ENCODE peak calls at places on chromosomes 2 and 18, in eight cellular contexts. N is NCI-H1105 treated with DMSO at 0.1 percent for 48 hours; D is HepG2; W is chondrocyte; Y is activated CD8-positive, alpha-beta memory T cell treated with anti-CD3 and anti-CD28 coated beads, Interleukin-2, amount 50 U/mL, for 48 hours; M is T-helper 2 cell; B is mesenteric fat pad; F is AG20443. G is an unnamed sample.

GRCh38 chr2:4012197-4012596 is 308.8 kb downstream of the DCDC2C start:
- DNase-seq in Y (no peak), M (no peak), D (no peak), B (no peak), W (no peak), N (no peak), F (no peak), G (no peak)

GRCh38 chr2:25294573-25295462 is 46.9 kb downstream of the DNMT3A start:
- DNase-seq in D (no peak), W (no peak), F (peak; percentile 64), Y (peak; percentile 82), B (no peak), N (no peak), M (peak; percentile 44), G (no peak)

GRCh38 chr2:71905205-71905604 is 242.5 kb downstream of the CYP26B1 start:
- DNase-seq in N (no peak), F (no peak), W (no peak), B (no peak), Y (no peak), D (no peak), M (no peak), G (no peak)

GRCh38 chr2:224417947-224418346 is 16.0 kb upstream of the FAM124B start:
- DNase-seq in D (no peak), N (no peak), M (no peak), F (no peak), Y (no peak), W (no peak), B (no peak), G (no peak)

GRCh38 chr18:13564579-13564978 is 161.8 kb downstream of the FAM210A start:
- DNase-seq in Y (no peak), W (no peak), M (no peak), B (no peak), N (no peak), F (no peak), D (no peak), G (no peak)

GRCh38 chr2:236631361-236632291 is 62.0 kb downstream of the ACKR3 start:
- DNase-seq in W (no peak), N (no peak), B (peak; percentile 88), Y (peak; percentile 36), M (no peak), D (no peak), F (no peak), G (no peak)

GRCh38 chr2:231288535-231289078 is 90.2 kb downstream of the ARMC9 start:
- DNase-seq in N (no peak), D (no peak), Y (no peak), M (no peak), W (no peak), B (no peak), F (no peak), G (no peak)

GRCh38 chr2:16413257-16413656 is 252.4 kb downstream of the CYRIA start:
- DNase-seq in D (no peak), Y (no peak), F (no peak), B (no peak), N (no peak), M (no peak), W (no peak), G (no peak)

GRCh38 chr2:181140414-181140813 is 160.0 kb downstream of the UBE2E3 start:
- DNase-seq in D (no peak), N (peak; percentile 91), F (peak; percentile 54), B (no peak), M (no peak), W (no peak), Y (no peak), G (no peak)

GRCh38 chr2:162113771-162114168 is 38.3 kb downstream of the GCG start:
- DNase-seq in D (peak; percentile 85), F (peak; percentile 65), W (no peak), M (no peak), Y (no peak), B (no peak), N (no peak), G (no peak)

GRCh38 chr2:19899853-19900525 is 1.8 kb downstream of the TTC32 start:
- DNase-seq in D (peak; percentile 21), N (no peak), F (peak; percentile 6), W (no peak), M (no peak), Y (no peak), B (no peak), G (no peak)

GRCh38 chr2:18156421-18156820 is 278.0 kb downstream of the KCNS3 start:
- DNase-seq in Y (no peak), B (no peak), W (no peak), F (no peak), M (no peak), D (no peak), N (no peak), G (no peak)

GRCh38 chr2:11045294-11045693 is 110.0 kb upstream of the SLC66A3 start:
- DNase-seq in F (no peak), B (no peak), Y (no peak), M (no peak), N (no peak), D (no peak), W (no peak), G (no peak)

GRCh38 chr2:215590353-215590752 is 154.5 kb upstream of the FN1 start:
- DNase-seq in F (no peak), B (no peak), M (no peak), D (peak; percentile 30), W (no peak), N (no peak), Y (no peak), G (no peak)

GRCh38 chr2:72893594-72894319 is 6.5 kb downstream of the SPR start:
- DNase-seq in W (no peak), F (peak; percentile 76), N (no peak), M (no peak), B (peak; percentile 79), D (peak; percentile 68), Y (peak; percentile 71), G (peak; percentile 69)

GRCh38 chr18:35522130-35522959 is 24.6 kb upstream of the INO80C start:
- DNase-seq in W (no peak), D (no peak), M (no peak), N (no peak), Y (no peak), B (no peak), F (no peak), G (no peak)